ENCODE peak calls at places on chromosome 1, in four cellular contexts. I is psoas muscle, T is thyroid gland, U is HCT116. O is an unnamed sample.

GRCh38 chr1:204341380-204341779 is 18.3 kb downstream of the PLEKHA6 start:
- DNase-seq in I (no peak), T (no peak), U (no peak), O (no peak)

GRCh38 chr1:246001142-246001812 is 505.8 kb downstream of the SMYD3 start:
- DNase-seq in I (no peak), T (no peak), U (no peak), O (no peak)

GRCh38 chr1:20405893-20406604 is 80.0 kb downstream of the CAMK2N1 start:
- DNase-seq in I (no peak), T (no peak), U (no peak), O (no peak)

GRCh38 chr1:236159704-236160539 is 17.6 kb downstream of the GPR137B start:
- DNase-seq in I (no peak), T (no peak), U (no peak), O (no peak)

GRCh38 chr1:22127248-22127647 is 15.6 kb downstream of the WNT4 start:
- DNase-seq in I (no peak), T (peak; percentile 58), U (no peak), O (no peak)

GRCh38 chr1:181206513-181206912 is 118.0 kb downstream of the IER5 start:
- DNase-seq in I (no peak), T (no peak), U (no peak), O (no peak)

GRCh38 chr1:111648826-111649225 is 29.2 kb downstream of the RAP1A start:
- DNase-seq in I (no peak), T (peak; percentile 20), U (no peak), O (no peak)

GRCh38 chr1:219931033-219931432 is 2.7 kb upstream of the SLC30A10 start:
- DNase-seq in I (no peak), T (no peak), U (no peak), O (no peak)

GRCh38 chr1:201636581-201636980 is 97.7 kb downstream of the NAV1 start:
- DNase-seq in I (no peak), T (no peak), U (no peak), O (no peak)

GRCh38 chr1:10604966-10605365 is 130.2 kb downstream of the PEX14 start:
- DNase-seq in I (no peak), T (no peak), U (no peak), O (no peak)

GRCh38 chr1:11981378-11982009 is 1.2 kb downstream of the MFN2 start:
- DNase-seq in I (no peak), T (no peak), U (no peak), O (peak; percentile 91)

GRCh38 chr1:191963286-191963685 is 195.0 kb upstream of the RGS18 start:
- DNase-seq in I (no peak), T (no peak), U (no peak), O (peak; percentile 4)

GRCh38 chr1:23417570-23417969 is 7.0 kb downstream of the TCEA3 start:
- DNase-seq in I (peak; percentile 75), T (peak; percentile 39), U (no peak), O (no peak)

GRCh38 chr1:236163460-236164153 is 21.3 kb downstream of the GPR137B start:
- DNase-seq in I (no peak), T (no peak), U (no peak), O (no peak)

GRCh38 chr1:220243947-220244346 is 28.3 kb downstream of the RAB3GAP2 start:
- DNase-seq in I (no peak), T (no peak), U (no peak), O (no peak)

GRCh38 chr1:201772178-201772577 is 56.8 kb upstream of the IPO9 start:
- DNase-seq in I (no peak), T (no peak), U (no peak), O (no peak)

GRCh38 chr1:64894438-64895196 is 71.7 kb downstream of the JAK1 start:
- DNase-seq in I (no peak), T (no peak), U (no peak), O (no peak)

GRCh38 chr1:31828341-31828740 is 12.5 kb upstream of the SPOCD1 start:
- DNase-seq in I (no peak), T (no peak), U (no peak), O (no peak)

GRCh38 chr1:221394011-221394544 is 347.8 kb downstream of the DUSP10 start:
- DNase-seq in I (no peak), T (no peak), U (no peak), O (peak; percentile 23)

GRCh38 chr1:11918779-11919519 is 7.3 kb downstream of the KIAA2013 start:
- DNase-seq in I (peak; percentile 94), T (no peak), U (no peak), O (peak; percentile 55)

GRCh38 chr1:95916616-95917015 is 682.6 kb downstream of the RWDD3 start:
- DNase-seq in I (no peak), T (no peak), U (no peak), O (no peak)

GRCh38 chr1:112263464-112263863 is 132.6 kb upstream of the CTTNBP2NL start:
- DNase-seq in I (no peak), T (no peak), U (no peak), O (peak; percentile 3)

GRCh38 chr1:165134431-165134830 is 222.1 kb downstream of the LMX1A start:
- DNase-seq in I (no peak), T (no peak), U (no peak), O (no peak)

GRCh38 chr1:70556541-70556940 is 145.5 kb downstream of the CTH start:
- DNase-seq in I (no peak), T (no peak), U (no peak), O (no peak)
- H3K27ac ChIP-seq in I (no peak overlapping the region), T (no peak overlapping the region), U (no peak overlapping the region), O (no peak overlapping the region)

GRCh38 chr1:3891329-3891867 is 8.7 kb downstream of the C1orf174 start:
- DNase-seq in I (peak; percentile 39), T (no peak), U (no peak), O (no peak)
- TF ChIP-seq CTCF in I (no peak), T (no peak), U (no peak), O (no peak)

GRCh38 chr1:110186558-110186957 is 23.6 kb upstream of the KCNC4 start:
- DNase-seq in I (no peak), T (no peak), U (no peak), O (no peak)

GRCh38 chr1:110185181-110185580 is 24.9 kb upstream of the KCNC4 start:
- DNase-seq in I (peak; percentile 36), T (no peak), U (no peak), O (no peak)

GRCh38 chr1:110188116-110188618 is 21.9 kb upstream of the KCNC4 start:
- DNase-seq in I (peak; percentile 38), T (no peak), U (no peak), O (peak; percentile 54)

GRCh38 chr1:110189181-110189580 is 20.9 kb upstream of the KCNC4 start:
- DNase-seq in I (peak; percentile 26), T (no peak), U (no peak), O (no peak)

GRCh38 chr1:110187139-110187890 is 22.8 kb upstream of the KCNC4 start:
- DNase-seq in I (peak; percentile 18), T (no peak), U (no peak), O (no peak)
- H3K27ac ChIP-seq in I (peak overlapping the region; percentile 42), T (no peak overlapping the region), U (no peak overlapping the region), O (no peak overlapping the region)

GRCh38 chr1:230879781-230880180 is 11.5 kb upstream of the C1orf198 start:
- DNase-seq in I (no peak), T (no peak), U (no peak), O (no peak)
- TF ChIP-seq CTCF in I (no peak), T (no peak), U (no peak), O (no peak)

GRCh38 chr1:25565626-25566025 is 22.2 kb downstream of the LDLRAP1 start:
- DNase-seq in I (no peak), T (no peak), U (no peak), O (no peak)
- H3K27ac ChIP-seq in I (peak overlapping the region; percentile 89), T (no peak overlapping the region), U (no peak overlapping the region), O (peak overlapping the region; percentile 17)

GRCh38 chr1:211632117-211632807 is 43.2 kb downstream of the NEK2 start:
- DNase-seq in I (no peak), T (no peak), U (no peak), O (no peak)

GRCh38 chr1:211633523-211633843 is 41.9 kb downstream of the NEK2 start:
- DNase-seq in I (no peak), T (no peak), U (no peak), O (no peak)

GRCh38 chr1:211631168-211631567 is 44.3 kb downstream of the NEK2 start:
- DNase-seq in I (no peak), T (no peak), U (no peak), O (no peak)

GRCh38 chr1:211634461-211634860 is 41.0 kb downstream of the NEK2 start:
- DNase-seq in I (no peak), T (no peak), U (no peak), O (no peak)

DNA sequence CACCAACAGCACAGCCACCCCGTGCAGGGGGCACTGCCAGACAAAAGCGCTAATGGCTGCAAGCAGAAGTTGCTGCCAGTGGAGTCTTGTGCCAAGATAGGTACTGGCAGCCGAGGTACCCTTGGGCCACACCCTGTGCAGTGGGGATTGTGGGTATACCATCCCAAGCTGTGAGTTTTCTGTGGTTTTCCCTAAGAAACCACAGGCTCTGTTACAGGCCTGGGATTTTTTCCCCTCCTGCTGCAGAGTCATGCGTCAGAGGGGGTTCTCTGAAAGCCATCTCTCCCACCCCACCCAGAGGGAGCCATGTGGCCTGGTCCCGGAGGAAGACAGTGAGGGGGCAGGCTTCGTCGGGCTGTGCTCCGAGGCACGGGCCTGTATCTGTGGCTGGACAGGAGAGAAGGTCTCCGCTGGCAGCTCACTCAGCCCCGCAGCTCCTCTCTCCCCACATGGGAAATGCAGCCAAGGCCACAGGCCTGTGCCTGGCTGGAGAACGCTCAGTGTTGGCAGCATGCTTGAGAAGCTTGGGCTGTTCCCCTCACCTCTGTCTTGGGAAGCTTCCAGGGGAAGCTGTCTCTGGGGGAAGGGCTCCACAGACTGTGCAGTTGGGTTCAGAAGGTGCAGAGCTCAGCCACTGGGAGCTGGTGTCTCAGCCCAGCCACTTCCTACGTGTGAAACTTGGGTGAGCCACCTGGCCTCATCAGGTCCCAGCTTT is 42.5 kb downstream of the NEK2 start:
- DNase-seq in I (no peak), T (peak; percentile 90), U (no peak), O (no peak)
- TF ChIP-seq CTCF in I (no peak), T (no peak), U (no peak), O (no peak)

DNA sequence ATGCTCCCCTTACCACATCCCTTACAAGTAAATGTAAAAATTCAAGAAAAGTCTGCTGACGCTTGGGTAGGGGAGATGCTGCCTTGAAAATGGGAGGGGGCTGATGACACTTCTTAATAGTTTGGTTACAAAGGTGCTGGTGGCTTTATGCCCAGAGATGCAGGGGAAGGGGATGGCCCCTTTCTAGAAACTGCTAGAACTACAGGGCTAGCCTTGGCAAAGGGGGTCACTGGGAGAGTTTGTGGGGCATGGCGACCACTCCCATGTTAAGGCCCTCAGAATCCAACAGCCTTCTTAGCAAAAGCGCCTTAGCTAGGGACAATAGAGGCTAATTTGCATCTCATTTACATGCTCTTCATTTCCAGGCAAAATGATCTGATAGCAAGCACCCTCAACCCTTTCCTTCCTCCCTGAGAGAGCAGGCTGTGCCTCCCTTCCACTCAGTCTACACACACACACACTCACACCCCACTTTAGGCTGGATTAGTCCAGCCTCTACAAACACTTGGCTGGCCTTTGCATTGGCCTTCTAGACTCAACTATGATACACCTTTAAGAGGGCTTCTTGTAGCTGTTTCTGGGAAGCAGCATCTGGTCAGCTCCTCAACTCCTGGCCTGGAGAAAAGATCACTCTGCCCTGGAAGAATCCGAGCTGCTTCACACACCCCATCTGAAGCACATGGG is 1.8 kb downstream of the SEMA6C start:
- DNase-seq in I (no peak), T (no peak), U (no peak), O (no peak)
- H3K27ac ChIP-seq in I (peak overlapping the region; percentile 89), T (no peak overlapping the region), U (no peak overlapping the region), O (no peak overlapping the region)

DNA sequence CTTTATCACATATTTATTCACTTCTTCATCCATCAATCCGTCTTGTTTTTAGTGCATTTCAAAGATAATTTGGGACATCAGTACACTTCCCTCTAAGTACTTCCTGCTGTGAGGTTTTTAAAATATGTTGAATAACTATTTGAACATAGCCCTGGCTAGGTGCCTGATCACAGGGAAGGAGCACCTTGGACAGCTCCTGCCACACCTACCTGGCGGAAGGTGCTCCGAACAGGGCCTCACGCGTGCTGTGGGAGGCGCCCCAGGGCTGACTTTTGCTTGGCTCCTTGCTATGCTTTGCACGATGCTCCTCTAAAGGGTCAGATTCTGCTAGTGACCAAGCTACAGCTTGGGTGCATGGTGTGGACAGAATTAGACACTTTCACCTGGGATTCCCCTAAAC is 4.9 kb upstream of the ATXN7L2 start:
- DNase-seq in I (no peak), T (no peak), U (no peak), O (no peak)
- TF ChIP-seq CTCF in I (no peak), T (no peak), U (no peak), O (no peak)

O was measured in RWPE1.